ENCODE peak calls at places on chromosomes 12 and 14, in five cellular contexts. One of them, this sample, is unnamed.

GRCh38 chr14:73784065-73784987 is 67.3 kb upstream of the PTGR2 start:
- DNase-seq in Peyer's patch: peak
- DNase-seq in pancreas: no peak
- DNase-seq in body of pancreas: peak
- DNase-seq in astrocyte: peak
- DNase-seq in this sample: peak

GRCh38 chr12:57836442-57837375 is 9.8 kb downstream of the CTDSP2 start:
- DNase-seq in Peyer's patch: peak
- DNase-seq in pancreas: no peak
- DNase-seq in body of pancreas: peak
- DNase-seq in astrocyte: peak
- DNase-seq in this sample: peak

GRCh38 chr12:64243809-64244208 is 21.7 kb upstream of the KICS2 start:
- DNase-seq in Peyer's patch: no peak
- DNase-seq in pancreas: no peak
- DNase-seq in body of pancreas: no peak
- DNase-seq in astrocyte: no peak
- DNase-seq in this sample: no peak

GRCh38 chr14:103008768-103009342 is 48.5 kb downstream of the CDC42BPB start:
- DNase-seq in Peyer's patch: no peak
- DNase-seq in pancreas: no peak
- DNase-seq in body of pancreas: no peak
- DNase-seq in astrocyte: peak
- DNase-seq in this sample: no peak

GRCh38 chr12:115324949-115325638 is 641.1 kb upstream of the TBX3 start:
- DNase-seq in Peyer's patch: no peak
- DNase-seq in pancreas: no peak
- DNase-seq in body of pancreas: no peak
- DNase-seq in astrocyte: no peak
- DNase-seq in this sample: no peak

GRCh38 chr12:98894412-98895085 is 249.5 kb downstream of the APAF1 start:
- DNase-seq in Peyer's patch: no peak
- DNase-seq in pancreas: no peak
- DNase-seq in body of pancreas: no peak
- DNase-seq in astrocyte: no peak
- DNase-seq in this sample: no peak

GRCh38 chr12:19273482-19274330 is 144.2 kb downstream of the PLEKHA5 start:
- DNase-seq in Peyer's patch: peak
- DNase-seq in pancreas: peak
- DNase-seq in body of pancreas: peak
- DNase-seq in astrocyte: peak
- DNase-seq in this sample: peak

GRCh38 chr14:100056964-100057817 is 8.0 kb upstream of the EVL start:
- DNase-seq in Peyer's patch: no peak
- DNase-seq in pancreas: no peak
- DNase-seq in body of pancreas: no peak
- DNase-seq in astrocyte: no peak
- DNase-seq in this sample: no peak

GRCh38 chr12:59055204-59055839 is 135.0 kb upstream of the LRIG3 start:
- DNase-seq in Peyer's patch: no peak
- DNase-seq in pancreas: no peak
- DNase-seq in body of pancreas: no peak
- DNase-seq in astrocyte: peak
- DNase-seq in this sample: peak

GRCh38 chr12:89451876-89452275 is 72.7 kb downstream of the GALNT4 start:
- DNase-seq in Peyer's patch: no peak
- DNase-seq in pancreas: no peak
- DNase-seq in body of pancreas: no peak
- DNase-seq in astrocyte: peak
- DNase-seq in this sample: peak

GRCh38 chr14:95359974-95360826 is 40.5 kb upstream of the CLMN start:
- DNase-seq in Peyer's patch: no peak
- DNase-seq in pancreas: peak
- DNase-seq in body of pancreas: peak
- DNase-seq in astrocyte: no peak
- DNase-seq in this sample: peak

GRCh38 chr12:23221066-23221465 is 596.1 kb downstream of the ETNK1 start:
- DNase-seq in Peyer's patch: no peak
- DNase-seq in pancreas: no peak
- DNase-seq in body of pancreas: no peak
- DNase-seq in astrocyte: no peak
- DNase-seq in this sample: no peak

GRCh38 chr12:4151362-4152121 is 122.0 kb upstream of the CCND2 start:
- DNase-seq in Peyer's patch: peak
- DNase-seq in pancreas: no peak
- DNase-seq in body of pancreas: no peak
- DNase-seq in astrocyte: no peak
- DNase-seq in this sample: no peak

GRCh38 chr12:77940566-77940965 is 109.9 kb downstream of the NAV3 start:
- DNase-seq in Peyer's patch: no peak
- DNase-seq in pancreas: no peak
- DNase-seq in body of pancreas: no peak
- DNase-seq in astrocyte: no peak
- DNase-seq in this sample: peak

GRCh38 chr12:113092478-113093408 is 36.2 kb downstream of the DTX1 start:
- DNase-seq in Peyer's patch: peak
- DNase-seq in pancreas: peak
- DNase-seq in body of pancreas: no peak
- DNase-seq in astrocyte: no peak
- DNase-seq in this sample: no peak

GRCh38 chr14:50272498-50272897 is 39.5 kb downstream of the L2HGDH start:
- DNase-seq in Peyer's patch: no peak
- DNase-seq in pancreas: no peak
- DNase-seq in body of pancreas: no peak
- DNase-seq in astrocyte: peak
- DNase-seq in this sample: no peak

GRCh38 chr12:46830731-46831334 is 5.0 kb upstream of the SLC38A4 start:
- DNase-seq in Peyer's patch: no peak
- DNase-seq in pancreas: peak
- DNase-seq in body of pancreas: peak
- DNase-seq in astrocyte: no peak
- DNase-seq in this sample: peak

GRCh38 chr12:43444940-43445564 is 107.0 kb downstream of the ADAMTS20 start:
- DNase-seq in Peyer's patch: no peak
- DNase-seq in pancreas: peak
- DNase-seq in body of pancreas: peak
- DNase-seq in astrocyte: peak
- DNase-seq in this sample: peak

GRCh38 chr14:35861204-35861868 is 35.2 kb downstream of the BRMS1L start:
- DNase-seq in Peyer's patch: no peak
- DNase-seq in pancreas: no peak
- DNase-seq in body of pancreas: no peak
- DNase-seq in astrocyte: no peak
- DNase-seq in this sample: no peak

GRCh38 chr14:32134448-32135070 is 57.5 kb downstream of the ARHGAP5 start:
- DNase-seq in Peyer's patch: no peak
- DNase-seq in pancreas: no peak
- DNase-seq in body of pancreas: no peak
- DNase-seq in astrocyte: peak
- DNase-seq in this sample: peak

GRCh38 chr12:52867636-52868035 is 18.8 kb upstream of the KRT78 start:
- DNase-seq in Peyer's patch: peak
- DNase-seq in pancreas: peak
- DNase-seq in body of pancreas: no peak
- DNase-seq in astrocyte: no peak
- DNase-seq in this sample: no peak

GRCh38 chr14:55160989-55161388 is 30.4 kb downstream of the DLGAP5 start:
- DNase-seq in Peyer's patch: no peak
- DNase-seq in pancreas: no peak
- DNase-seq in body of pancreas: no peak
- DNase-seq in astrocyte: peak
- DNase-seq in this sample: peak

GRCh38 chr14:90556050-90556477 is 159.2 kb downstream of the CALM1 start:
- DNase-seq in Peyer's patch: no peak
- DNase-seq in pancreas: no peak
- DNase-seq in body of pancreas: peak
- DNase-seq in astrocyte: peak
- DNase-seq in this sample: no peak

GRCh38 chr14:37650356-37651037 is 55.1 kb downstream of the TTC6 start:
- DNase-seq in Peyer's patch: no peak
- DNase-seq in pancreas: no peak
- DNase-seq in body of pancreas: no peak
- DNase-seq in astrocyte: no peak
- DNase-seq in this sample: no peak

GRCh38 chr14:66099931-66100330 is 386.2 kb upstream of the CCDC196 start:
- DNase-seq in Peyer's patch: no peak
- DNase-seq in pancreas: no peak
- DNase-seq in body of pancreas: no peak
- DNase-seq in astrocyte: no peak
- DNase-seq in this sample: no peak

GRCh38 chr14:38042356-38042755 is 165.3 kb upstream of the SSTR1 start:
- DNase-seq in Peyer's patch: no peak
- DNase-seq in pancreas: no peak
- DNase-seq in body of pancreas: no peak
- DNase-seq in astrocyte: peak
- DNase-seq in this sample: peak

GRCh38 chr12:108720757-108721514 is 10.4 kb downstream of the CORO1C start:
- DNase-seq in Peyer's patch: no peak
- DNase-seq in pancreas: no peak
- DNase-seq in body of pancreas: no peak
- DNase-seq in astrocyte: peak
- DNase-seq in this sample: peak

GRCh38 chr12:6961278-6961694 is 9.2 kb downstream of the PHB2 start:
- DNase-seq in Peyer's patch: peak
- DNase-seq in pancreas: peak
- DNase-seq in body of pancreas: peak
- DNase-seq in astrocyte: peak
- DNase-seq in this sample: no peak

GRCh38 chr14:59675394-59675793 is 98.8 kb upstream of the CCDC175 start:
- DNase-seq in Peyer's patch: no peak
- DNase-seq in pancreas: no peak
- DNase-seq in body of pancreas: no peak
- DNase-seq in astrocyte: no peak
- DNase-seq in this sample: no peak
- H3K27ac ChIP-seq in Peyer's patch: no peak
- H3K27ac ChIP-seq in pancreas: no peak
- H3K27ac ChIP-seq in body of pancreas: no peak
- H3K27ac ChIP-seq in astrocyte: no peak
- H3K27ac ChIP-seq in this sample: no peak

GRCh38 chr12:123145211-123145610 is 5.7 kb downstream of the PITPNM2 start:
- DNase-seq in Peyer's patch: no peak
- DNase-seq in pancreas: no peak
- DNase-seq in body of pancreas: no peak
- DNase-seq in astrocyte: no peak
- DNase-seq in this sample: no peak
- H3K27ac ChIP-seq in Peyer's patch: no peak
- H3K27ac ChIP-seq in pancreas: no peak
- H3K27ac ChIP-seq in body of pancreas: no peak
- H3K27ac ChIP-seq in astrocyte: no peak
- H3K27ac ChIP-seq in this sample: no peak

GRCh38 chr12:132623072-132623869 is 4.7 kb downstream of the P2RX2 start:
- DNase-seq in Peyer's patch: no peak
- DNase-seq in pancreas: no peak
- DNase-seq in body of pancreas: no peak
- DNase-seq in astrocyte: no peak
- DNase-seq in this sample: no peak
- H3K27ac ChIP-seq in Peyer's patch: no peak
- H3K27ac ChIP-seq in pancreas: no peak
- H3K27ac ChIP-seq in body of pancreas: no peak
- H3K27ac ChIP-seq in astrocyte: no peak
- H3K27ac ChIP-seq in this sample: peak

DNA sequence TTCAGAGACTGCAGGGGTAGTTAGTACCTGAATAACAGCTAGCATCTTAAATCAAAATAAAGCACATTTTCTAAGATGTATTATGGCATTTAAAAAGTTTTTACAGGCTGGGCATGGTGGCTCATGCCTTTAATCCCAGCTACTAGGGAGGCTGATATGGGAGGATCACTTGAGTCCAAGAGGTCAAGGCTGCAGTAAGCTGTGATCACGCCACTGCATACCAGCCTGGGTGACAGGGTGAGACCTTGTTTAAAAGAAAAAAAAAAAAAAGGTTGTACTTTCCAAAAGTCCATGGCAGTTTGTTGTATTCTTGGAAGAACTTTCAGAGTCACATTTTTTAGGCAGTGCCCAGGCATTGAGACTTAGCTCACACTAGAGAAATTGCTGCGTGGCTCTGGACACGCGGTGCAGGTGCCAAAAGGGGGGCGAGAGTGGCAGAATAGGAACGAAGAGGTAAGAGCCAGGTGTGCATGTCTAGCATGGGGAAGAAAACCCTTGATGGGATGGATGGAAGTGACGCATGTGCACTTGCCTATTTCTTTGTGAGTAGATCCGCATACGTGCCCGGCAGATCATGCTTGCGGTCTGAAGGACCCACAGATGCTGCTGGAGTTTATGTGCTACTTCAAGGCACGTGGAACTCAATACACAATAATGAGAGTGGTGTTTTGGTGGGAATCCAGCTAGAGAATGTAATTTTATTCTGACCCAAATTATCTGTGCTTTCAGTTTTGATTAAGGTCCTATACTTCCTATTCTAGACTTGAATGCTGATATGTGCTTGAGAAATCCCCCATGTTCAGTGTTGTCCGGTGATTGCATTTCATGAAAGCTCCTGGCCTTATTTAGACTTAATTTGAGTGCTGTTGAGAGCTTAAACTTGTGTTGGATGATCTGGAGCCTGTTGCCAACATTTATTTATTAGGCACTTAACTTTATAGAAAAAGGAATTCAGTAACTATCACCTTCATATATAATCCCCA is 11.9 kb downstream of the ANKRD13A start:
- DNase-seq in Peyer's patch: peak
- DNase-seq in pancreas: no peak
- DNase-seq in body of pancreas: no peak
- DNase-seq in astrocyte: no peak
- DNase-seq in this sample: no peak
- H3K27ac ChIP-seq in Peyer's patch: peak
- H3K27ac ChIP-seq in pancreas: no peak
- H3K27ac ChIP-seq in body of pancreas: no peak
- H3K27ac ChIP-seq in astrocyte: no peak
- H3K27ac ChIP-seq in this sample: no peak

GRCh38 chr14:92649066-92649465 is 99.4 kb downstream of the LGMN start:
- DNase-seq in Peyer's patch: no peak
- DNase-seq in pancreas: no peak
- DNase-seq in body of pancreas: no peak
- DNase-seq in astrocyte: no peak
- DNase-seq in this sample: no peak

GRCh38 chr14:92644601-92645515 is 103.6 kb downstream of the LGMN start:
- DNase-seq in Peyer's patch: no peak
- DNase-seq in pancreas: no peak
- DNase-seq in body of pancreas: no peak
- DNase-seq in astrocyte: no peak
- DNase-seq in this sample: no peak

GRCh38 chr14:92647499-92648279 is 100.7 kb downstream of the LGMN start:
- DNase-seq in Peyer's patch: no peak
- DNase-seq in pancreas: no peak
- DNase-seq in body of pancreas: no peak
- DNase-seq in astrocyte: no peak
- DNase-seq in this sample: peak

GRCh38 chr14:92645841-92646478 is 102.5 kb downstream of the LGMN start:
- DNase-seq in Peyer's patch: no peak
- DNase-seq in pancreas: no peak
- DNase-seq in body of pancreas: no peak
- DNase-seq in astrocyte: peak
- DNase-seq in this sample: peak

GRCh38 chr14:92646952-92647461 is 101.4 kb downstream of the LGMN start:
- DNase-seq in Peyer's patch: no peak
- DNase-seq in pancreas: no peak
- DNase-seq in body of pancreas: no peak
- DNase-seq in astrocyte: peak
- DNase-seq in this sample: peak
- H3K27ac ChIP-seq in Peyer's patch: peak
- H3K27ac ChIP-seq in pancreas: no peak
- H3K27ac ChIP-seq in body of pancreas: no peak
- H3K27ac ChIP-seq in astrocyte: peak
- H3K27ac ChIP-seq in this sample: peak